ENCODE peak calls at places on chromosomes 16 and 17, in four cellular contexts. U is cardiac muscle cell, A is AG04449, B is breast epithelium. D is an unnamed sample.

GRCh38 chr16:4344659-4345438 is 6.3 kb downstream of the PAM16 start:
- DNase-seq in U (no peak), A (no peak), B (no peak), D (no peak)

GRCh38 chr16:53090591-53091507 is 36.1 kb downstream of the CHD9 start:
- DNase-seq in U (peak), A (peak), B (peak), D (peak)

GRCh38 chr17:28950017-28950751 is 1.1 kb downstream of the PHF12 start:
- DNase-seq in A (no peak), B (peak), U (peak), D (no peak)

GRCh38 chr17:79621151-79621940 is 10.5 kb upstream of the RBFOX3 start:
- DNase-seq in A (no peak), U (no peak), B (peak), D (no peak)

GRCh38 chr17:78789149-78789662 is 7.1 kb upstream of the CYTH1 start:
- DNase-seq in A (no peak), U (no peak), B (no peak), D (no peak)

GRCh38 chr16:47815655-47816054 is 340.1 kb downstream of the ABCC12 start:
- DNase-seq in A (no peak), B (no peak), U (peak), D (no peak)

GRCh38 chr17:57488856-57489255 is 232.5 kb downstream of the MSI2 start:
- DNase-seq in B (no peak), A (no peak), U (no peak), D (no peak)

GRCh38 chr17:63984206-63984605 is 11.5 kb upstream of the SCN4A start:
- DNase-seq in U (peak), A (peak), B (no peak), D (no peak)

GRCh38 chr17:81665205-81666091 is 957 bp downstream of the OXLD1 start:
- DNase-seq in A (no peak), U (peak), B (no peak), D (no peak)

GRCh38 chr16:30351586-30352419 is 3.3 kb downstream of the CD2BP2 start:
- DNase-seq in A (peak), U (peak), B (peak), D (peak)

GRCh38 chr16:79509906-79510305 is 90.6 kb downstream of the MAF start:
- DNase-seq in A (no peak), B (no peak), U (no peak), D (no peak)

GRCh38 chr17:62778990-62779681 is 29.0 kb downstream of the MARCHF10 start:
- DNase-seq in A (peak), U (peak), B (peak), D (peak)

GRCh38 chr17:41178843-41179616 is 1.0 kb upstream of the KRTAP4-2 start:
- DNase-seq in U (no peak), B (no peak), A (no peak), D (no peak)

GRCh38 chr17:17021194-17021863 is 20.9 kb upstream of the MPRIP start:
- DNase-seq in A (no peak), B (peak), U (peak), D (no peak)

GRCh38 chr17:65418622-65419021 is 142.8 kb downstream of the AXIN2 start:
- DNase-seq in A (no peak), U (no peak), B (no peak), D (no peak)

GRCh38 chr16:73433493-73434307 is 385.8 kb upstream of the ZFHX3 start:
- DNase-seq in U (no peak), B (no peak), A (no peak), D (no peak)

GRCh38 chr17:78826426-78826825 is 14.2 kb downstream of the USP36 start:
- DNase-seq in A (no peak), B (no peak), U (peak), D (no peak)

GRCh38 chr17:55157165-55157564 is 107.6 kb upstream of the HLF start:
- DNase-seq in B (no peak), A (no peak), U (peak), D (no peak)

GRCh38 chr17:80119271-80119791 is 17.9 kb downstream of the GAA start:
- DNase-seq in U (no peak), A (no peak), B (no peak), D (no peak)

GRCh38 chr17:7644768-7645167 is 6.0 kb upstream of the ATP1B2 start:
- DNase-seq in U (no peak), A (no peak), B (no peak), D (no peak)

GRCh38 chr16:10629592-10629963 is 49.2 kb upstream of the EMP2 start:
- DNase-seq in U (no peak), B (no peak), A (no peak), D (no peak)

GRCh38 chr16:47777191-47777590 is 316.1 kb downstream of the PHKB start:
- DNase-seq in U (peak), A (no peak), B (no peak), D (peak)

GRCh38 chr17:10186771-10187425 is 11.5 kb downstream of the GAS7 start:
- DNase-seq in U (no peak), A (no peak), B (no peak), D (no peak)

GRCh38 chr16:54125751-54126655 is 160.6 kb downstream of the IRX3 start:
- DNase-seq in A (no peak), U (no peak), B (no peak), D (no peak)

GRCh38 chr17:50060951-50061712 is 5.2 kb downstream of the ITGA3 start:
- DNase-seq in A (no peak), U (peak), B (no peak), D (peak)

GRCh38 chr16:57610611-57611010 is 17.8 kb upstream of the ADGRG1 start:
- DNase-seq in U (no peak), B (no peak), A (no peak), D (no peak)

GRCh38 chr16:15643453-15644305 is 725 bp upstream of the MARF1 start:
- DNase-seq in A (no peak), B (no peak), U (peak), D (no peak)

GRCh38 chr16:31876955-31877828 is 3.6 kb downstream of the ZNF267 start:
- DNase-seq in U (peak), A (peak), B (no peak), D (peak)

GRCh38 chr16:57563761-57564160 is 21.3 kb downstream of the ADGRG5 start:
- DNase-seq in B (no peak), A (no peak), U (no peak), D (no peak)

GRCh38 chr17:37360632-37361031 is 15.2 kb upstream of the C17orf78 start:
- DNase-seq in U (peak), A (no peak), B (no peak), D (no peak)

GRCh38 chr16:67822511-67822910 is 15.8 kb downstream of the TSNAXIP1 start:
- DNase-seq in B (no peak), A (no peak), U (no peak), D (no peak)

DNA sequence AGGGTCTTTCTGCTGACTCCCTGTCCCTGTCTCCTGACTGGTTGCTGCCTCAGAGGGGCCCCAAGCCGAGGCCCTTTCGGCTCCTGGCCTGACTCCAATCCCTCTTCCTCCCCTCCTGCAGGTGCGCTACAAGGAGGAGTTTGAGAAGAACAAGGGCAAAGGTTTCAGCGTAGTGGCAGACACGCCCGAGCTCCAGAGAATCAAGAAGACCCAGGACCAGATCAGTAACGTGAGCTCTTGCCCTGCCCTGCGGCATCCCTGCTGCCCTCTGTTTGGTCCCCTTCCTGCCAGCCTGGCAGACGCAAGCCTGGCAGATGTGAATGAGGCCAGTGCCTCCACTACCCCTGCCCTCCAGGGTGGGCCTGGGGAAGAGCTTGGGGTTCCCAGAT is 27.1 kb upstream of the LASP1NB start:
- DNase-seq in U (no peak), B (no peak), A (no peak), D (no peak)
- H3K4me3 ChIP-seq in U (no peak), B (peak), A (no peak), D (no peak)

GRCh38 chr17:35315283-35315682 is 58.1 kb downstream of the SLFN11 start:
- DNase-seq in B (no peak), A (peak), U (peak), D (peak)

GRCh38 chr17:35312346-35312745 is 61.1 kb downstream of the SLFN11 start:
- DNase-seq in U (no peak), A (no peak), B (no peak), D (no peak)

GRCh38 chr17:35312790-35313711 is 60.4 kb downstream of the SLFN11 start:
- DNase-seq in A (peak), B (no peak), U (peak), D (peak)

GRCh38 chr17:35314415-35315216 is 58.8 kb downstream of the SLFN11 start:
- DNase-seq in U (no peak), B (no peak), A (no peak), D (no peak)

GRCh38 chr17:35313875-35314409 is 59.5 kb downstream of the SLFN11 start:
- DNase-seq in A (no peak), B (no peak), U (no peak), D (no peak)
- H3K4me3 ChIP-seq in A (no peak), B (peak), U (no peak), D (no peak)

GRCh38 chr16:86734559-86735480 is 156.5 kb downstream of the FOXL1 start:
- DNase-seq in U (peak), A (no peak), B (no peak), D (no peak)
- H3K4me3 ChIP-seq in U (no peak), A (no peak), B (no peak), D (no peak)

DNA sequence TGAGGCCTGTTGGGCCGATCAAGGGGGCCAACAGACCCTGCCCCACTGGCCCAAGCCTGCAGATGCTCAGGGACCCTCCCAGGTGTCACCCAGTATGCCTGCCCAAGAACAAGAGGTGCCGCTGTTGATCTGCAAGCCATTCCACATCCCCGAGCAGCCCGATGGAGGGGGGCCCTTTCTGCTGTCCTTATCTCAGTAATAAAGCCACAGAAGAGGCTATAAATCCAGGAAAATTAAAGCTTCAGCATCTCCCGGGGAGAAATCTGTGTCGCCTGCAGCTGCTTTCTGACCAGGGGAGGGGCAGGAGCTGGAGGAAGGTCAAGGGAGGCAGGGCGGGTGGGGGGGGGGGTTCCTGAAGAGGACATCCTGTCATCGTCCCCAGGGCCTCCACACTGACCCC is 11.7 kb upstream of the CACNA1H start:
- DNase-seq in A (no peak), B (no peak), U (no peak), D (no peak)
- H3K4me3 ChIP-seq in A (no peak), B (no peak), U (no peak), D (no peak)

D was measured in skeletal muscle cell.